ENCODE peak calls at places on chromosomes 16 and 17, in five cellular contexts. U is activated naive CD4-positive, alpha-beta T cell; Z is mucosa of descending colon; H is iris pigment epithelial cell; F is activated CD4-positive, alpha-beta memory T cell treated with anti-CD3 and anti-CD28 coated beads for 36 hours. S is an unnamed sample.

GRCh38 chr17:47896672-47897490 is 845 bp downstream of the SP2 start:
- DNase-seq in H (peak; percentile 23), U (no peak), Z (no peak), F (no peak), S (no peak)

GRCh38 chr17:66098040-66098439 is 93.9 kb downstream of the CEP112 start:
- DNase-seq in U (no peak), H (peak; percentile 33), F (no peak), Z (no peak), S (no peak)

GRCh38 chr16:85436636-85437160 is 176.4 kb upstream of the GSE1 start:
- DNase-seq in H (no peak), U (no peak), Z (peak; percentile 89), F (no peak), S (peak; percentile 78)

GRCh38 chr16:87918314-87918713 is 18.0 kb downstream of the CA5A start:
- DNase-seq in F (no peak), H (no peak), Z (no peak), U (no peak), S (peak; percentile 79)

GRCh38 chr17:31052187-31052889 is 42.4 kb upstream of the NF1 start:
- DNase-seq in F (no peak), Z (peak; percentile 55), H (peak; percentile 98), U (no peak), S (peak; percentile 23)

GRCh38 chr16:89764711-89765201 is 43.4 kb downstream of the ZNF276 start:
- DNase-seq in Z (peak; percentile 60), H (peak; percentile 65), U (no peak), F (peak; percentile 72), S (no peak)

GRCh38 chr16:11039726-11040125 is 95.4 kb downstream of the CLEC16A start:
- DNase-seq in Z (no peak), F (no peak), H (no peak), U (no peak), S (no peak)

GRCh38 chr17:2101448-2102257 is 46.8 kb downstream of the HIC1 start:
- DNase-seq in F (peak; percentile 63), Z (peak; percentile 93), H (peak; percentile 81), U (no peak), S (peak; percentile 80)

GRCh38 chr17:16516594-16517018 is 24.6 kb upstream of the LRRC75A start:
- DNase-seq in Z (no peak), U (no peak), H (peak; percentile 65), F (no peak), S (no peak)

GRCh38 chr17:59378621-59379194 is 47.3 kb downstream of the YPEL2 start:
- DNase-seq in H (peak; percentile 89), F (no peak), Z (no peak), U (no peak), S (no peak)

GRCh38 chr17:44380767-44381166 is 8.7 kb downstream of the ITGA2B start:
- DNase-seq in Z (peak; percentile 15), F (no peak), U (no peak), H (no peak), S (no peak)

GRCh38 chr16:72537684-72538083 is 365.7 kb upstream of the PMFBP1 start:
- DNase-seq in Z (no peak), F (no peak), U (no peak), H (peak; percentile 76), S (no peak)